ENCODE peak calls at places on chromosomes 4 and X, in six cellular contexts. D is HAP-1, B is posterior vena cava, Z is NCI-H1092, E is fibroblast of lung, A is GM12891. O is an unnamed sample.

GRCh38 chr4:110198472-110199419 is at the start of gene ELOVL6:
- DNase-seq in B (peak; percentile 88), E (peak; percentile 78), A (no peak), D (peak; percentile 83), Z (peak; percentile 65), O (peak; percentile 53)

GRCh38 chr4:185672151-185672550 is 136.8 kb upstream of the PDLIM3 start:
- DNase-seq in A (no peak), D (no peak), E (no peak), Z (no peak), B (no peak), O (no peak)

GRCh38 chr4:111937368-111937767 is 207.9 kb upstream of the FAM241A start:
- DNase-seq in B (no peak), E (peak; percentile 18), A (no peak), D (peak; percentile 33), Z (no peak), O (no peak)

GRCh38 chr4:44438687-44439086 is 9.9 kb downstream of the KCTD8 start:
- DNase-seq in D (no peak), A (no peak), E (no peak), B (no peak), Z (no peak), O (no peak)

GRCh38 chrX:2283111-2283847 is 217.5 kb downstream of the DHRSX start:
- DNase-seq in B (no peak), D (no peak), A (no peak), E (peak; percentile 59), Z (no peak), O (no peak)

GRCh38 chr4:16031554-16032381 is 52.1 kb downstream of the PROM1 start:
- DNase-seq in B (no peak), Z (no peak), A (no peak), E (no peak), D (no peak), O (no peak)

GRCh38 chrX:118521435-118521834 is 25.8 kb downstream of the DOCK11 start:
- DNase-seq in Z (no peak), B (no peak), E (peak; percentile 61), A (no peak), D (no peak), O (no peak)

GRCh38 chr4:100286601-100287000 is 96.3 kb upstream of the DDIT4L start:
- DNase-seq in E (no peak), B (no peak), Z (no peak), A (no peak), D (no peak), O (no peak)

GRCh38 chr4:180542445-180543100 is 1700.6 kb upstream of the TENM3 start:
- DNase-seq in E (peak; percentile 98), A (no peak), Z (peak; percentile 0), B (no peak), D (peak; percentile 97), O (no peak)

GRCh38 chrX:16491461-16491860 is 158.5 kb upstream of the S100G start:
- DNase-seq in B (no peak), D (no peak), E (peak; percentile 12), Z (no peak), A (no peak), O (no peak)